ENCODE peak calls at places on chromosomes 4 and X, in four cellular contexts. One of them, this sample, is unnamed.

GRCh38 chr4:74320559-74321118 is 12.4 kb downstream of the EPGN start:
- DNase-seq in NCI-H1436: peak
- DNase-seq in EH: peak
- DNase-seq in spleen: peak
- DNase-seq in this sample: no peak

GRCh38 chrX:47577424-47577823 is 4.8 kb upstream of the TIMP1 start:
- DNase-seq in spleen: no peak
- DNase-seq in EH: no peak
- DNase-seq in NCI-H1436: no peak
- DNase-seq in this sample: no peak

GRCh38 chr4:42302348-42302747 is 94.9 kb upstream of the SHISA3 start:
- DNase-seq in spleen: no peak
- DNase-seq in EH: peak
- DNase-seq in NCI-H1436: no peak
- DNase-seq in this sample: no peak

GRCh38 chr4:1551211-1551610 is 132.9 kb downstream of the FAM53A start:
- DNase-seq in NCI-H1436: no peak
- DNase-seq in EH: no peak
- DNase-seq in spleen: no peak
- DNase-seq in this sample: no peak

GRCh38 chrX:129058405-129058804 is 464.9 kb downstream of the SMARCA1 start:
- DNase-seq in NCI-H1436: no peak
- DNase-seq in EH: no peak
- DNase-seq in spleen: no peak
- DNase-seq in this sample: no peak

GRCh38 chr4:90403781-90404180 is 276.6 kb downstream of the CCSER1 start:
- DNase-seq in NCI-H1436: no peak
- DNase-seq in spleen: no peak
- DNase-seq in EH: no peak
- DNase-seq in this sample: no peak

GRCh38 chr4:37245391-37245954 is 930 bp downstream of the NWD2 start:
- DNase-seq in spleen: no peak
- DNase-seq in NCI-H1436: no peak
- DNase-seq in EH: no peak
- DNase-seq in this sample: no peak

GRCh38 chrX:22063284-22063683 is 31.2 kb downstream of the PHEX start:
- DNase-seq in EH: no peak
- DNase-seq in NCI-H1436: no peak
- DNase-seq in spleen: no peak
- DNase-seq in this sample: no peak

GRCh38 chr4:88979292-88979691 is 77.7 kb downstream of the FAM13A start:
- DNase-seq in spleen: no peak
- DNase-seq in NCI-H1436: no peak
- DNase-seq in EH: no peak
- DNase-seq in this sample: no peak

GRCh38 chr4:77449162-77449561 is 156.5 kb upstream of the CXCL13 start:
- DNase-seq in spleen: no peak
- DNase-seq in NCI-H1436: no peak
- DNase-seq in EH: no peak
- DNase-seq in this sample: no peak

GRCh38 chr4:188403272-188403671 is 264.0 kb downstream of the TRIML1 start:
- DNase-seq in spleen: no peak
- DNase-seq in EH: no peak
- DNase-seq in NCI-H1436: no peak
- DNase-seq in this sample: no peak

This sample was measured in T-helper 1 cell.